ENCODE peak calls at places on chromosome 13, in ten cellular contexts. L is OCI-LY7, Y is AG09319, X is PC-9, J is heart left ventricle, Z is adrenal gland, A is breast epithelium, F is fibroblast of lung, I is pancreas, C is MCF 10A. B is an unnamed sample.
A peak's percentile ranks its signal among the peaks of the same experiment; 100 is the strongest.

GRCh38 chr13:66665991-66666390 is 564.1 kb downstream of the PCDH9 start:
- DNase-seq in Z (peak; percentile 95), X (peak; percentile 57), F (peak; percentile 94), I (peak; percentile 31), A (peak; percentile 65), C (peak; percentile 42), L (no peak), J (no peak), Y (peak; percentile 76), B (peak; percentile 94)

GRCh38 chr13:38703255-38703654 is 16.4 kb downstream of the FREM2 start:
- DNase-seq in F (no peak), X (no peak), Y (no peak), I (no peak), L (no peak), C (no peak), Z (no peak), A (no peak), J (no peak), B (no peak)

GRCh38 chr13:31409678-31410356 is 210.0 kb downstream of the B3GLCT start:
- DNase-seq in A (no peak), Z (no peak), C (peak; percentile 16), F (peak; percentile 35), Y (no peak), L (peak; percentile 78), X (no peak), J (no peak), I (no peak), B (peak; percentile 5)

GRCh38 chr13:98535501-98536357 is 41.2 kb downstream of the STK24 start:
- DNase-seq in Y (no peak), X (peak; percentile 5), F (no peak), C (no peak), J (no peak), Z (no peak), I (no peak), L (no peak), A (no peak), B (no peak)

GRCh38 chr13:39269411-39269810 is 231.2 kb downstream of the NHLRC3 start:
- DNase-seq in Y (no peak), A (no peak), F (peak; percentile 6), C (no peak), J (no peak), Z (no peak), L (no peak), I (no peak), X (no peak), B (no peak)

GRCh38 chr13:31827707-31828106 is 88.4 kb downstream of the RXFP2 start:
- DNase-seq in F (no peak), X (no peak), Y (no peak), L (no peak), A (no peak), C (no peak), I (no peak), J (no peak), Z (no peak), B (no peak)

GRCh38 chr13:45365558-45365885 is 24.5 kb upstream of the TPT1 start:
- DNase-seq in C (no peak), Z (no peak), Y (no peak), I (no peak), L (no peak), J (no peak), A (no peak), X (peak; percentile 26), F (no peak), B (no peak)

GRCh38 chr13:44141213-44141724 is 232.4 kb upstream of the SERP2 start:
- DNase-seq in C (no peak), Y (no peak), X (peak; percentile 25), F (peak; percentile 27), Z (no peak), I (peak; percentile 17), J (no peak), L (peak; percentile 20), A (peak; percentile 27), B (no peak)

GRCh38 chr13:49220035-49220855 is at the start of gene MLNR:
- DNase-seq in L (no peak), C (no peak), J (no peak), Y (no peak), Z (no peak), X (no peak), I (peak; percentile 72), A (no peak), F (peak; percentile 40), B (no peak)

GRCh38 chr13:45696610-45697226 is 5.4 kb upstream of the CBY2 start:
- DNase-seq in F (peak; percentile 43), C (peak; percentile 59), J (no peak), I (no peak), L (no peak), Y (no peak), X (no peak), A (no peak), Z (no peak), B (no peak)

GRCh38 chr13:59120297-59120843 is 1043.4 kb downstream of the DIAPH3 start:
- DNase-seq in Z (no peak), L (no peak), J (no peak), C (no peak), X (no peak), Y (no peak), A (no peak), I (no peak), F (peak; percentile 82), B (no peak)

GRCh38 chr13:32791545-32792172 is 205.4 kb downstream of the PDS5B start:
- DNase-seq in X (no peak), L (peak; percentile 52), C (no peak), Z (no peak), I (no peak), A (no peak), J (no peak), Y (no peak), F (no peak), B (no peak)

GRCh38 chr13:103145476-103145875 is 79.3 kb upstream of the SLC10A2 start:
- DNase-seq in A (no peak), I (no peak), L (no peak), F (no peak), Y (no peak), C (peak; percentile 16), Z (no peak), J (no peak), X (no peak), B (no peak)

GRCh38 chr13:40315416-40316064 is 350.9 kb downstream of the FOXO1 start:
- DNase-seq in I (no peak), Z (peak; percentile 43), X (no peak), C (peak; percentile 51), A (peak; percentile 36), Y (no peak), J (no peak), L (peak; percentile 37), F (peak; percentile 23), B (no peak)

GRCh38 chr13:107351305-107351704 is 783.4 kb upstream of the ARGLU1 start:
- DNase-seq in I (no peak), L (no peak), X (no peak), F (peak; percentile 43), A (no peak), Y (no peak), Z (no peak), J (no peak), C (no peak), B (no peak)

GRCh38 chr13:26541041-26541440 is 16.4 kb upstream of the WASF3 start:
- DNase-seq in J (no peak), F (no peak), I (no peak), C (no peak), L (no peak), X (no peak), Y (no peak), Z (no peak), A (no peak), B (no peak)

GRCh38 chr13:75312884-75313520 is 169.0 kb downstream of the TBC1D4 start:
- DNase-seq in C (no peak), A (no peak), Y (no peak), Z (no peak), I (no peak), F (no peak), X (no peak), L (no peak), J (no peak), B (no peak)

GRCh38 chr13:37134411-37135041 is 29.1 kb upstream of the CSNK1A1L start:
- DNase-seq in Z (no peak), J (no peak), A (no peak), Y (no peak), F (peak; percentile 96), X (no peak), C (no peak), I (no peak), L (no peak), B (peak; percentile 69)

GRCh38 chr13:113084094-113084942 is 21.3 kb upstream of the F7 start:
- DNase-seq in Z (no peak), C (no peak), L (no peak), J (no peak), Y (no peak), A (no peak), I (peak; percentile 36), X (no peak), F (no peak), B (no peak)
- TF ChIP-seq CTCF in Z (no peak), C (peak; percentile 12), L (no peak), J (no peak), Y (no peak), A (no peak), I (no peak), X (peak; percentile 41), F (no peak), B (peak; percentile 19)

GRCh38 chr13:47588676-47589075 is 412.4 kb downstream of the SUCLA2 start:
- DNase-seq in Z (no peak), Y (no peak), A (no peak), I (no peak), C (peak; percentile 1), X (no peak), L (no peak), J (no peak), F (no peak), B (no peak)
- TF ChIP-seq CTCF in Z (no peak), Y (no peak), A (no peak), I (no peak), C (no peak), X (peak; percentile 38), L (peak; percentile 60), J (no peak), F (peak; percentile 8), B (peak; percentile 44)

GRCh38 chr13:21176195-21176981 is at the start of the genes MRPL57 and SKA3:
- DNase-seq in F (peak; percentile 88), I (peak; percentile 98), A (peak; percentile 87), Z (peak; percentile 94), Y (peak; percentile 83), L (peak; percentile 97), J (peak; percentile 92), C (peak; percentile 92), X (peak; percentile 91), B (peak; percentile 89)
- TF ChIP-seq CTCF in F (no peak), I (no peak), A (peak; percentile 45), Z (peak; percentile 41), Y (no peak), L (no peak), J (no peak), C (no peak), X (no peak), B (peak; percentile 37)

DNA sequence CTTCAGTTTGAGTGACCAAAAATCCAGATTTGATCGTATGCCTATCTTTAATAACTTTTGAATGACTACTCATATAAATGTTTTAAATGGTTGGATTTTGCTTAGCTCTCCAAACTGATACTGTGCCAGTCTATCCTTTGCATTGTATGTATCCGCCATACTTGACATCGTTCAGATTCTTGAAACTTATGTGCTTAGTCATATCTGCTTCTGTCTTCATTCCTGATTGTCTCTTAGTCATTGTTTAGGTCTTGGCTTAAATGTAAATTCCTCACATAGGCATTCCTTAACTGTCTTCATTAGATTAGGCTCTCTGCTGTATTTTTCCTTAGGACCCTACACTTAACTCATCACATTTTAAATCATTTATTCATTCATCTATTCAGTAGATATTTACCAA is 126.0 kb downstream of the PCCA start:
- DNase-seq in C (peak; percentile 69), A (no peak), F (peak; percentile 93), Z (no peak), I (no peak), Y (no peak), X (no peak), L (no peak), J (no peak), B (peak; percentile 72)
- TF ChIP-seq CTCF in C (no peak), A (no peak), F (no peak), Z (no peak), I (no peak), Y (no peak), X (no peak), L (no peak), J (no peak), B (no peak)

B was measured in HFFc6.